ENCODE peak calls at places on chromosomes 4 and X, in seven cellular contexts. M is spleen, U is uterus, V is AG04450, H is choroid plexus epithelial cell, L is coronary artery, P is lower leg skin. Q is an unnamed sample.

GRCh38 chrX:4249401-4249800 is 536.0 kb upstream of the PRKX start:
- DNase-seq in P (no peak), L (no peak), V (no peak), M (no peak), U (no peak), H (no peak), Q (no peak)

GRCh38 chr4:36414248-36414647 is 132.8 kb downstream of the DTHD1 start:
- DNase-seq in U (no peak), M (no peak), V (no peak), L (no peak), H (no peak), P (no peak), Q (no peak)

GRCh38 chr4:142404191-142404611 is 441.9 kb downstream of the INPP4B start:
- DNase-seq in U (peak), M (no peak), P (no peak), L (no peak), H (peak), V (no peak), Q (no peak)

GRCh38 chrX:40173662-40174593 is 76.2 kb upstream of the BCOR start:
- DNase-seq in H (peak), M (peak), V (no peak), P (no peak), L (no peak), U (peak), Q (no peak)

GRCh38 chr4:182443070-182443469 is 199.9 kb downstream of the TENM3 start:
- DNase-seq in H (no peak), M (no peak), L (no peak), V (no peak), U (no peak), P (no peak), Q (no peak)

GRCh38 chr4:165542476-165542875 is 163.7 kb downstream of the CPE start:
- DNase-seq in H (no peak), L (no peak), P (no peak), U (no peak), V (no peak), M (no peak), Q (no peak)

GRCh38 chr4:83034630-83035494 is at the start of gene COPS4:
- DNase-seq in V (peak), P (peak), H (peak), M (peak), L (peak), U (peak), Q (peak)

GRCh38 chrX:38857736-38858432 is 56.6 kb downstream of the MID1IP1 start:
- DNase-seq in P (no peak), U (no peak), H (no peak), L (no peak), V (no peak), M (no peak), Q (no peak)

GRCh38 chr4:2296621-2297601 is 35.0 kb upstream of the MXD4 start:
- DNase-seq in P (peak), L (no peak), U (no peak), M (peak), H (no peak), V (no peak), Q (no peak)

GRCh38 chr4:72566573-72566972 is 2.4 kb downstream of the ADAMTS3 start:
- DNase-seq in M (no peak), U (no peak), V (no peak), L (no peak), P (no peak), H (no peak), Q (no peak)

GRCh38 chr4:128835498-128836222 is 26.2 kb downstream of the JADE1 start:
- DNase-seq in M (no peak), V (no peak), P (peak), L (peak), H (peak), U (peak), Q (no peak)

GRCh38 chr4:151304755-151305154 is 20.6 kb downstream of the SH3D19 start:
- DNase-seq in V (no peak), M (no peak), L (no peak), P (no peak), U (no peak), H (peak), Q (no peak)

DNA sequence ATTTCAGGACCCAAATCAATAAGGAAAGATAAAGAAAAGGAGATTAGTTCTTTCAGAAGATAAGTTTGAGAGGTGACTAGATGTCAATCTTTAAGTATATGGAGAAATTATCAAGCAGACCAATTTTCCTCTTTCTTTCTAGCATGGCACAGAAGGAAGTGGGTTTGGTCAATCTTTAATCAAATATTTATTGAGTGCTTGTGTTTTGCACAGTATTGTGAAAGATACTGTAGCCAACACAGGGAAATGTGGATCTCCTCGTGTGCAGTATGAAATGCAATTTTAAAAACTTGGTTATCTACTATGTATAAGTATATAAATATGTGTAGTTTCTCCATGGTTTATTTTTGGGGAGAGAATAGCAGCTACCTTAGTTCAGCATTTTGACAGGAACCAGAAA is 655.2 kb downstream of the RAPGEF2 start:
- DNase-seq in P (no peak), L (no peak), H (no peak), U (no peak), V (no peak), M (no peak), Q (no peak)
- TF ChIP-seq CTCF in P (no peak), L (no peak), H (no peak), U (no peak), V (no peak), M (no peak), Q (no peak)

GRCh38 chr4:6337331-6337935 is 67.8 kb downstream of the WFS1 start:
- DNase-seq in L (no peak), H (no peak), V (no peak), U (no peak), M (peak), P (no peak), Q (no peak)

GRCh38 chr4:6336166-6336565 is 66.5 kb downstream of the WFS1 start:
- DNase-seq in P (no peak), M (peak), V (no peak), L (no peak), H (no peak), U (no peak), Q (no peak)

GRCh38 chr4:6334203-6334887 is 64.7 kb downstream of the WFS1 start:
- DNase-seq in L (no peak), M (no peak), H (no peak), V (no peak), P (no peak), U (no peak), Q (no peak)

GRCh38 chr4:6333301-6334202 is 63.9 kb downstream of the WFS1 start:
- DNase-seq in L (no peak), V (no peak), P (no peak), M (no peak), U (no peak), H (peak), Q (no peak)

GRCh38 chr4:6335040-6335590 is 65.5 kb downstream of the WFS1 start:
- DNase-seq in V (no peak), H (no peak), P (no peak), U (no peak), M (no peak), L (no peak), Q (no peak)
- TF ChIP-seq CTCF in V (no peak), H (peak), P (no peak), U (no peak), M (no peak), L (no peak), Q (no peak)

GRCh38 chrX:70196961-70197805 is 19.9 kb downstream of the DGAT2L6 start:
- DNase-seq in L (no peak), U (peak), H (peak), M (no peak), P (no peak), V (no peak), Q (peak)
- TF ChIP-seq CTCF in L (no peak), U (peak), H (peak), M (peak), P (no peak), V (peak), Q (peak)

GRCh38 chr4:11817088-11817487 is 388.4 kb upstream of the HS3ST1 start:
- DNase-seq in M (no peak), L (no peak), H (no peak), P (no peak), V (no peak), U (no peak), Q (no peak)

GRCh38 chr4:11824557-11824956 is 395.9 kb upstream of the HS3ST1 start:
- DNase-seq in H (no peak), V (no peak), L (no peak), P (no peak), M (no peak), U (no peak), Q (no peak)

GRCh38 chr4:11821774-11822430 is 393.2 kb upstream of the HS3ST1 start:
- DNase-seq in L (no peak), U (no peak), H (no peak), M (no peak), V (no peak), P (no peak), Q (no peak)
- TF ChIP-seq CTCF in L (no peak), U (no peak), H (no peak), M (no peak), V (no peak), P (no peak), Q (no peak)

GRCh38 chr4:3318561-3319021 is 25.8 kb downstream of the RGS12 start:
- DNase-seq in H (no peak), U (no peak), P (no peak), M (peak), V (no peak), L (peak), Q (no peak)
- TF ChIP-seq CTCF in H (peak), U (no peak), P (no peak), M (no peak), V (no peak), L (no peak), Q (no peak)

GRCh38 chrX:16061296-16061695 is 62.1 kb upstream of the GRPR start:
- DNase-seq in H (no peak), L (no peak), P (no peak), U (no peak), M (no peak), V (no peak), Q (no peak)

DNA sequence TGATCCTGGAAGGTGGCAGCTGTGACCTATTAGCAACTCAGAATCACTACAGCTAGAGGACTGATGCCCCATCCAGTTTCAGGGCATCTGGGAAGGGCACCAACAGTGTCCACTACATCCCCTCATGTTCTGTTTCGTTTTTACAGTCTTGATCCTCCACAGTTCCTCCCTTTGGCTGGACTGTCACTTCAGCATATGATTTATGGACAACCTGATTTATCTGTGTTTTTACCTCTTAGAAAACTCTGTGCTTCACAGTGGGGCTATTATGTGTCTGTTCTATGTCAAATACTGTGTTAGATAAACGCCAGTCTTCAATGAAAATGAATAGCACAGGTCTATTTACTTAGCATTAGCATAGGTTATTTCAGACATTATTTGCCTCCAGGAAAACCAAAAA is 63.1 kb upstream of the GRPR start:
- DNase-seq in L (no peak), M (no peak), U (no peak), P (no peak), H (no peak), V (no peak), Q (no peak)
- TF ChIP-seq CTCF in L (no peak), M (no peak), U (no peak), P (no peak), H (no peak), V (no peak), Q (no peak)

GRCh38 chr4:41061482-41062185 is 152.7 kb downstream of the APBB2 start:
- DNase-seq in H (peak), U (no peak), L (no peak), P (no peak), V (no peak), M (no peak), Q (no peak)
- TF ChIP-seq CTCF in H (peak), U (no peak), L (no peak), P (no peak), V (peak), M (no peak), Q (no peak)

DNA sequence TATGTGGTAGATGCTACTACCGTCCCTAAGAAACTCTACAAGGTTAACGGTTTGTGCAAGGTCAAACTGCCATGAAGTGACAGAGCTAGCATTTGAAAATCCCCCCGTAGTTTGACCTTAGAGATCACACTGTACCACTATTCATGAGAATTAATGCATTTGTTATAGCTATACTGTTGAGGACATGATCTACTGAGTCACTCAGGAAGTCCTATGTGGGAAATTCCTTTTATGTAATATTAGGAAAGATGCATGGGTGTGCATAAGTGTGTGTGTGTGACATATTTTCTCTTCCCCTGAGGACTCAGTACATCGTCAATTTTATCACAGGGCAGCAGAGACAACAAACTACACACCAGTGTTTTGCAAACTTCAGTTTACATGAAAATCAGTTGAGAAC is 141.1 kb downstream of the FBXW7 start:
- DNase-seq in U (no peak), P (no peak), H (no peak), V (no peak), M (no peak), L (no peak), Q (no peak)
- TF ChIP-seq CTCF in U (no peak), P (no peak), H (no peak), V (no peak), M (no peak), L (no peak), Q (no peak)

Q was measured in mesothelial cell of epicardium.